ENCODE peak calls at places on chromosomes 4 and X, in six cellular contexts. One of them, this sample, is unnamed. For H3K27me3, the result is how much of the 10 kb centered on the place peaks cover.

GRCh38 chrX:135707880-135708279 is 5.6 kb upstream of the CT45A1 start:
- DNase-seq in GM23338: peak
- DNase-seq in cardiac muscle cell: peak
- DNase-seq in hepatocyte: no peak
- DNase-seq in BE2C: peak
- DNase-seq in upper lobe of right lung: no peak
- DNase-seq in this sample: no peak

GRCh38 chr4:87425711-87426110 is 3.3 kb downstream of the NUDT9 start:
- DNase-seq in GM23338: no peak
- DNase-seq in cardiac muscle cell: no peak
- DNase-seq in hepatocyte: no peak
- DNase-seq in BE2C: no peak
- DNase-seq in upper lobe of right lung: no peak
- DNase-seq in this sample: no peak

GRCh38 chr4:137961051-137961438 is 281.1 kb downstream of the SLC7A11 start:
- DNase-seq in GM23338: no peak
- DNase-seq in cardiac muscle cell: no peak
- DNase-seq in hepatocyte: peak
- DNase-seq in BE2C: no peak
- DNase-seq in upper lobe of right lung: no peak
- DNase-seq in this sample: peak

GRCh38 chr4:43456383-43456782 is 563.9 kb downstream of the GRXCR1 start:
- DNase-seq in GM23338: no peak
- DNase-seq in cardiac muscle cell: no peak
- DNase-seq in hepatocyte: no peak
- DNase-seq in BE2C: no peak
- DNase-seq in upper lobe of right lung: no peak
- DNase-seq in this sample: peak

GRCh38 chr4:17701146-17701859 is 80.1 kb downstream of the FAM184B start:
- DNase-seq in GM23338: no peak
- DNase-seq in cardiac muscle cell: no peak
- DNase-seq in hepatocyte: no peak
- DNase-seq in BE2C: no peak
- DNase-seq in upper lobe of right lung: no peak
- DNase-seq in this sample: no peak

GRCh38 chrX:13153796-13154195 is 109.4 kb upstream of the FAM9C start:
- DNase-seq in GM23338: no peak
- DNase-seq in cardiac muscle cell: no peak
- DNase-seq in hepatocyte: no peak
- DNase-seq in BE2C: no peak
- DNase-seq in upper lobe of right lung: no peak
- DNase-seq in this sample: no peak

GRCh38 chr4:66911898-66912297 is 633.4 kb downstream of the CENPC start:
- DNase-seq in GM23338: no peak
- DNase-seq in cardiac muscle cell: no peak
- DNase-seq in hepatocyte: no peak
- DNase-seq in BE2C: no peak
- DNase-seq in upper lobe of right lung: no peak
- DNase-seq in this sample: no peak

GRCh38 chr4:82799006-82799881 is 648 bp upstream of the SCD5 start:
- DNase-seq in GM23338: peak
- DNase-seq in cardiac muscle cell: no peak
- DNase-seq in hepatocyte: no peak
- DNase-seq in BE2C: no peak
- DNase-seq in upper lobe of right lung: no peak
- DNase-seq in this sample: no peak

GRCh38 chr4:1012031-1012739 is 759 bp downstream of the FGFRL1 start:
- DNase-seq in GM23338: peak
- DNase-seq in cardiac muscle cell: peak
- DNase-seq in hepatocyte: peak
- DNase-seq in BE2C: no peak
- DNase-seq in upper lobe of right lung: peak
- DNase-seq in this sample: no peak

GRCh38 chrX:80765226-80765625 is 44.5 kb downstream of the BRWD3 start:
- DNase-seq in GM23338: peak
- DNase-seq in cardiac muscle cell: no peak
- DNase-seq in hepatocyte: no peak
- DNase-seq in BE2C: no peak
- DNase-seq in upper lobe of right lung: no peak
- DNase-seq in this sample: peak

GRCh38 chr4:73593631-73594241 is 26.5 kb downstream of the RASSF6 start:
- DNase-seq in GM23338: peak
- DNase-seq in cardiac muscle cell: peak
- DNase-seq in hepatocyte: peak
- DNase-seq in BE2C: no peak
- DNase-seq in upper lobe of right lung: no peak
- DNase-seq in this sample: no peak

GRCh38 chrX:72349190-72349589 is 43.5 kb upstream of the CITED1 start:
- DNase-seq in GM23338: no peak
- DNase-seq in cardiac muscle cell: no peak
- DNase-seq in hepatocyte: no peak
- DNase-seq in BE2C: no peak
- DNase-seq in upper lobe of right lung: no peak
- DNase-seq in this sample: no peak

GRCh38 chr4:94452476-94453300 is 946 bp downstream of the PDLIM5 start:
- DNase-seq in GM23338: peak
- DNase-seq in cardiac muscle cell: peak
- DNase-seq in hepatocyte: peak
- DNase-seq in BE2C: peak
- DNase-seq in upper lobe of right lung: peak
- DNase-seq in this sample: no peak

GRCh38 chr4:76943129-76943620 is 6.4 kb upstream of the SEPTIN11 start:
- DNase-seq in GM23338: no peak
- DNase-seq in cardiac muscle cell: no peak
- DNase-seq in hepatocyte: no peak
- DNase-seq in BE2C: no peak
- DNase-seq in upper lobe of right lung: no peak
- DNase-seq in this sample: no peak

GRCh38 chrX:2829066-2829430 is 318 bp downstream of the GYG2 start:
- DNase-seq in GM23338: peak
- DNase-seq in cardiac muscle cell: peak
- DNase-seq in hepatocyte: peak
- DNase-seq in BE2C: no peak
- DNase-seq in upper lobe of right lung: no peak
- DNase-seq in this sample: no peak

GRCh38 chr4:15756361-15756861 is 21.7 kb upstream of the CD38 start:
- DNase-seq in GM23338: no peak
- DNase-seq in cardiac muscle cell: no peak
- DNase-seq in hepatocyte: no peak
- DNase-seq in BE2C: no peak
- DNase-seq in upper lobe of right lung: no peak
- DNase-seq in this sample: no peak

GRCh38 chrX:3518870-3519269 is 172.4 kb upstream of the MXRA5 start:
- DNase-seq in GM23338: no peak
- DNase-seq in cardiac muscle cell: no peak
- DNase-seq in hepatocyte: peak
- DNase-seq in BE2C: no peak
- DNase-seq in upper lobe of right lung: no peak
- DNase-seq in this sample: peak

GRCh38 chr4:156252300-156253016 is 298.8 kb upstream of the CTSO start:
- DNase-seq in GM23338: no peak
- DNase-seq in cardiac muscle cell: no peak
- DNase-seq in hepatocyte: no peak
- DNase-seq in BE2C: no peak
- DNase-seq in upper lobe of right lung: no peak
- DNase-seq in this sample: peak

GRCh38 chr4:182288534-182288933 is 45.3 kb downstream of the TENM3 start:
- DNase-seq in GM23338: no peak
- DNase-seq in cardiac muscle cell: no peak
- DNase-seq in hepatocyte: no peak
- DNase-seq in BE2C: no peak
- DNase-seq in upper lobe of right lung: no peak
- DNase-seq in this sample: no peak

GRCh38 chr4:19508442-19508841 is 743.3 kb upstream of the SLIT2 start:
- DNase-seq in GM23338: no peak
- DNase-seq in cardiac muscle cell: no peak
- DNase-seq in hepatocyte: no peak
- DNase-seq in BE2C: no peak
- DNase-seq in upper lobe of right lung: no peak
- DNase-seq in this sample: no peak

GRCh38 chrX:19751068-19751467 is 136.3 kb downstream of the SH3KBP1 start:
- DNase-seq in GM23338: peak
- DNase-seq in cardiac muscle cell: peak
- DNase-seq in hepatocyte: no peak
- DNase-seq in BE2C: no peak
- DNase-seq in upper lobe of right lung: no peak
- DNase-seq in this sample: no peak

GRCh38 chr4:107348188-107348872 is 312.2 kb upstream of the DKK2 start:
- DNase-seq in GM23338: no peak
- DNase-seq in cardiac muscle cell: no peak
- DNase-seq in hepatocyte: no peak
- DNase-seq in BE2C: no peak
- DNase-seq in upper lobe of right lung: no peak
- DNase-seq in this sample: no peak

GRCh38 chrX:29903365-29903764 is 312.0 kb upstream of the MAGEB2 start:
- DNase-seq in GM23338: peak
- DNase-seq in cardiac muscle cell: no peak
- DNase-seq in hepatocyte: no peak
- DNase-seq in BE2C: no peak
- DNase-seq in upper lobe of right lung: no peak
- DNase-seq in this sample: no peak
- TF ChIP-seq CTCF in GM23338: peak
- TF ChIP-seq CTCF in cardiac muscle cell: peak
- TF ChIP-seq CTCF in hepatocyte: peak
- TF ChIP-seq CTCF in BE2C: no peak
- TF ChIP-seq CTCF in upper lobe of right lung: peak
- TF ChIP-seq CTCF in this sample: peak

GRCh38 chr4:4633431-4633830 is 91.6 kb upstream of the STX18 start:
- DNase-seq in GM23338: no peak
- DNase-seq in cardiac muscle cell: no peak
- DNase-seq in hepatocyte: no peak
- DNase-seq in BE2C: no peak
- DNase-seq in upper lobe of right lung: no peak
- DNase-seq in this sample: no peak

GRCh38 chr4:4627111-4627510 is 85.3 kb upstream of the STX18 start:
- DNase-seq in GM23338: peak
- DNase-seq in cardiac muscle cell: peak
- DNase-seq in hepatocyte: no peak
- DNase-seq in BE2C: peak
- DNase-seq in upper lobe of right lung: no peak
- DNase-seq in this sample: no peak

GRCh38 chr4:4625488-4625887 is 83.6 kb upstream of the STX18 start:
- DNase-seq in GM23338: no peak
- DNase-seq in cardiac muscle cell: no peak
- DNase-seq in hepatocyte: no peak
- DNase-seq in BE2C: no peak
- DNase-seq in upper lobe of right lung: no peak
- DNase-seq in this sample: peak

GRCh38 chr4:4627906-4628305 is 86.1 kb upstream of the STX18 start:
- DNase-seq in GM23338: no peak
- DNase-seq in cardiac muscle cell: no peak
- DNase-seq in hepatocyte: no peak
- DNase-seq in BE2C: peak
- DNase-seq in upper lobe of right lung: no peak
- DNase-seq in this sample: no peak

GRCh38 chr4:4631150-4631549 is 89.3 kb upstream of the STX18 start:
- DNase-seq in GM23338: no peak
- DNase-seq in cardiac muscle cell: no peak
- DNase-seq in hepatocyte: no peak
- DNase-seq in BE2C: no peak
- DNase-seq in upper lobe of right lung: no peak
- DNase-seq in this sample: no peak
- H3K4me3 ChIP-seq in GM23338: no peak
- H3K4me3 ChIP-seq in cardiac muscle cell: no peak
- H3K4me3 ChIP-seq in hepatocyte: no peak
- H3K4me3 ChIP-seq in BE2C: no peak
- H3K4me3 ChIP-seq in upper lobe of right lung: no peak
- H3K4me3 ChIP-seq in this sample: no peak

GRCh38 chrX:31126205-31126604 is 54.4 kb upstream of the FTHL17 start:
- DNase-seq in GM23338: peak
- DNase-seq in cardiac muscle cell: no peak
- DNase-seq in hepatocyte: no peak
- DNase-seq in BE2C: no peak
- DNase-seq in upper lobe of right lung: no peak
- DNase-seq in this sample: no peak
- H3K27me3 ChIP-seq in GM23338: under half
- H3K27me3 ChIP-seq in cardiac muscle cell: under half
- H3K27me3 ChIP-seq in hepatocyte: under half
- H3K27me3 ChIP-seq in BE2C: under half
- H3K27me3 ChIP-seq in upper lobe of right lung: under half
- H3K27me3 ChIP-seq in this sample: under half

DNA sequence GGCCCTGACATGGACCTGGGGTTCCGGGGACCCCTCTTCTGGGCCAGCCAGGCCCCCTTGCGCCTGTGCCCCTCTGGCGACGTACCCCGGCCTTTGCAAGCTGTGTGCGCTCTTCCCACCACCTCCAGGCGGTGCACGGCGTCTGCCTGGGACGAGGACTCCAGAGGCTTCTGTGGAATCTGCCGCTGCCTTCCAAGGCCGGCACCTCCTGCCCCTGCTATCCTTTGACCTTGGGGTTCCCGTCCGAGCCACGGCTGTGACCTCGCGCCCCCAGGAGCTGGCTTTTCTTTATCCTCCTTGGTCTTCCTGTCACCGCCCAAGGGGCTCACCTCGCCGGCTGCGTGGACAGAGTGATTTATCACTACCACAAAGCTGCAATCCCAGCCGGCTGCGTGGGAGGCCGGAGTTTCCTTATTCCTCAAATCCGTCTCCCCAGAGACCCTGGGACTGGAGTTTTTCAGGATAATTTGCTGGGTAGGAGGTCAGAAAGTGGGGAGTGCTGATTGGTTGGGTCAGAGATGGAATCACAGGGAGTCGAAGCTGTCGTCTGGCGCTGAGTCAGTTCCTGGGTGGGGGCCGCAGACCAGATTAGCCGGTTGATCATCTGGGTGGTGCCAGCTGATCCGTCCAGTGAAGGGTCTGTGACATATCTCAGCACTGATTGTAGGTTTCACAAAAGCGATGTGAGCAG is 19.9 kb upstream of the PLCXD1 start:
- DNase-seq in GM23338: peak
- DNase-seq in cardiac muscle cell: no peak
- DNase-seq in hepatocyte: peak
- DNase-seq in BE2C: peak
- DNase-seq in upper lobe of right lung: peak
- DNase-seq in this sample: no peak
- TF ChIP-seq CTCF in GM23338: no peak
- TF ChIP-seq CTCF in cardiac muscle cell: peak
- TF ChIP-seq CTCF in hepatocyte: no peak
- TF ChIP-seq CTCF in BE2C: no peak
- TF ChIP-seq CTCF in upper lobe of right lung: no peak
- TF ChIP-seq CTCF in this sample: no peak

GRCh38 chr4:25970241-25970675 is 56.2 kb downstream of the SMIM20 start:
- DNase-seq in GM23338: no peak
- DNase-seq in cardiac muscle cell: no peak
- DNase-seq in hepatocyte: no peak
- DNase-seq in BE2C: no peak
- DNase-seq in upper lobe of right lung: peak
- DNase-seq in this sample: no peak
- H3K4me3 ChIP-seq in GM23338: no peak
- H3K4me3 ChIP-seq in cardiac muscle cell: no peak
- H3K4me3 ChIP-seq in hepatocyte: no peak
- H3K4me3 ChIP-seq in BE2C: no peak
- H3K4me3 ChIP-seq in upper lobe of right lung: no peak
- H3K4me3 ChIP-seq in this sample: no peak

GRCh38 chr4:143393195-143393594 is 56.5 kb downstream of the GAB1 start:
- DNase-seq in GM23338: no peak
- DNase-seq in cardiac muscle cell: no peak
- DNase-seq in hepatocyte: no peak
- DNase-seq in BE2C: no peak
- DNase-seq in upper lobe of right lung: no peak
- DNase-seq in this sample: no peak
- H3K27me3 ChIP-seq in GM23338: under half
- H3K27me3 ChIP-seq in cardiac muscle cell: under half
- H3K27me3 ChIP-seq in hepatocyte: under half
- H3K27me3 ChIP-seq in BE2C: under half
- H3K27me3 ChIP-seq in upper lobe of right lung: under half
- H3K27me3 ChIP-seq in this sample: under half

This sample was measured in BJ.